ENCODE peak calls at places on chromosome 1, in ten cellular contexts. B is aorta; S is trophoblast cell; O is CD8-positive, alpha-beta memory T cell; M is transverse colon; A is A549; R is ovary; W is IMR-90; Y is heart left ventricle; J is breast epithelium. I is an unnamed sample.

GRCh38 chr1:167670563-167670962 is 40.5 kb downstream of the RCSD1 start:
- DNase-seq in M (no peak), S (no peak), R (no peak), J (no peak), Y (no peak), O (no peak), W (no peak), A (no peak), B (no peak), I (no peak)

GRCh38 chr1:151156515-151156819 is at the start of gene TNFAIP8L2:
- DNase-seq in B (peak; percentile 76), A (no peak), W (no peak), J (no peak), S (no peak), R (no peak), M (peak; percentile 74), Y (peak; percentile 52), O (peak; percentile 78), I (no peak)

GRCh38 chr1:84653130-84653680 is 37.1 kb downstream of the SSX2IP start:
- DNase-seq in A (no peak), R (no peak), B (no peak), M (no peak), W (peak; percentile 59), S (peak; percentile 86), J (no peak), Y (no peak), O (no peak), I (no peak)

GRCh38 chr1:180213401-180214177 is 16.5 kb upstream of the LHX4 start:
- DNase-seq in M (peak; percentile 41), B (no peak), W (no peak), R (no peak), S (peak; percentile 38), A (peak; percentile 19), O (peak; percentile 62), Y (no peak), J (no peak), I (no peak)

GRCh38 chr1:18939398-18940302 is 16.8 kb downstream of the IFFO2 start:
- DNase-seq in W (peak; percentile 73), A (no peak), O (no peak), S (peak; percentile 72), J (no peak), B (no peak), Y (no peak), R (no peak), M (no peak), I (no peak)

GRCh38 chr1:185565314-185565713 is 168.9 kb upstream of the HMCN1 start:
- DNase-seq in R (no peak), Y (peak; percentile 32), O (no peak), S (peak; percentile 89), J (peak; percentile 19), W (peak; percentile 70), M (no peak), B (no peak), A (peak; percentile 49), I (no peak)

GRCh38 chr1:46183119-46183842 is 7.0 kb upstream of the P3R3URF start:
- DNase-seq in J (peak; percentile 75), M (peak; percentile 89), Y (peak; percentile 73), R (peak; percentile 54), W (peak; percentile 95), A (peak; percentile 83), S (peak; percentile 69), B (peak; percentile 92), O (no peak), I (peak; percentile 99)

GRCh38 chr1:102550729-102551384 is 554.1 kb upstream of the OLFM3 start:
- DNase-seq in R (no peak), S (peak; percentile 6), B (no peak), J (no peak), O (no peak), A (peak; percentile 22), M (no peak), W (peak; percentile 9), Y (no peak), I (no peak)

GRCh38 chr1:6500446-6501406 is 9.3 kb upstream of the PLEKHG5 start:
- DNase-seq in R (no peak), J (no peak), A (no peak), M (no peak), O (no peak), Y (no peak), B (no peak), W (no peak), S (no peak), I (no peak)

GRCh38 chr1:28510350-28511223 is 4.7 kb downstream of the RCC1 start:
- DNase-seq in O (no peak), M (no peak), J (no peak), W (peak; percentile 52), S (no peak), R (no peak), Y (no peak), A (peak; percentile 40), B (peak; percentile 34), I (peak; percentile 80)

GRCh38 chr1:234262754-234263105 is 110.5 kb upstream of the COA6 start:
- DNase-seq in B (no peak), S (no peak), Y (no peak), A (no peak), O (no peak), J (no peak), M (no peak), R (no peak), W (peak; percentile 19), I (no peak)

GRCh38 chr1:206420471-206420870 is 49.8 kb upstream of the IKBKE start:
- DNase-seq in O (no peak), J (no peak), B (no peak), W (peak; percentile 4), S (no peak), A (no peak), R (no peak), M (no peak), Y (no peak), I (no peak)

DNA sequence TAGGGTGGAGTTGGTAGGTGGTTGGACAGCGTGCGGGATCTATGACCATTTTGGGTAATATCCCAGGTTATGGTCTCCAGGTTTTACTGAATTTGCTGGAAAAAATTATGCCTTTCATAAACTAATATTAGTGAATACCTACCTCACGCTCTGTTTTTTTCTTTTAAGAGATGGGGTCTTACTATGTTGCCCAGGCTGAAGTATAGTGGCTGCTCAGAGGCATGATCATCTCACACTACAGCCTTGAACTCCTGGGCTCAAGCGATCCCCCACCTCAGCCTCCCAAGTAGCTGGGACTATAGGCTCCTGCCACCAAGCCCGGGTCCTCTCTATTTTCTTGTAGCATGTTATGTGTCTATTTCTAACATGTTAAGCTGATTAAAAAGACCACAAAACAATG is 100.2 kb downstream of the RHOU start:
- DNase-seq in A (no peak), Y (no peak), O (no peak), R (no peak), B (no peak), S (no peak), W (no peak), M (no peak), J (no peak), I (no peak)
- H3K4me1 ChIP-seq in A (peaks cover 59% of the 10 kb centered on the region), Y (peaks cover 8% of the 10 kb centered on the region), O (no peaks in the 10 kb centered on the region), R (peaks cover 9% of the 10 kb centered on the region), B (no peaks in the 10 kb centered on the region), S (peaks cover 38% of the 10 kb centered on the region), W (peaks cover 20% of the 10 kb centered on the region), M (peaks cover 49% of the 10 kb centered on the region), J (peaks cover 4% of the 10 kb centered on the region), I (peaks cover 64% of the 10 kb centered on the region)

GRCh38 chr1:42618866-42619265 is 39.4 kb upstream of the PPIH start:
- DNase-seq in W (peak; percentile 4), M (no peak), A (no peak), Y (no peak), R (no peak), S (no peak), J (no peak), O (no peak), B (no peak), I (no peak)

GRCh38 chr1:42620307-42620706 is 37.9 kb upstream of the PPIH start:
- DNase-seq in S (no peak), R (no peak), Y (no peak), W (no peak), M (no peak), B (no peak), A (no peak), O (no peak), J (no peak), I (no peak)
- H3K4me1 ChIP-seq in S (no peaks in the 10 kb centered on the region), R (no peaks in the 10 kb centered on the region), Y (no peaks in the 10 kb centered on the region), W (no peaks in the 10 kb centered on the region), M (no peaks in the 10 kb centered on the region), B (no peaks in the 10 kb centered on the region), A (no peaks in the 10 kb centered on the region), O (no peaks in the 10 kb centered on the region), J (no peaks in the 10 kb centered on the region), I (no peaks in the 10 kb centered on the region)

DNA sequence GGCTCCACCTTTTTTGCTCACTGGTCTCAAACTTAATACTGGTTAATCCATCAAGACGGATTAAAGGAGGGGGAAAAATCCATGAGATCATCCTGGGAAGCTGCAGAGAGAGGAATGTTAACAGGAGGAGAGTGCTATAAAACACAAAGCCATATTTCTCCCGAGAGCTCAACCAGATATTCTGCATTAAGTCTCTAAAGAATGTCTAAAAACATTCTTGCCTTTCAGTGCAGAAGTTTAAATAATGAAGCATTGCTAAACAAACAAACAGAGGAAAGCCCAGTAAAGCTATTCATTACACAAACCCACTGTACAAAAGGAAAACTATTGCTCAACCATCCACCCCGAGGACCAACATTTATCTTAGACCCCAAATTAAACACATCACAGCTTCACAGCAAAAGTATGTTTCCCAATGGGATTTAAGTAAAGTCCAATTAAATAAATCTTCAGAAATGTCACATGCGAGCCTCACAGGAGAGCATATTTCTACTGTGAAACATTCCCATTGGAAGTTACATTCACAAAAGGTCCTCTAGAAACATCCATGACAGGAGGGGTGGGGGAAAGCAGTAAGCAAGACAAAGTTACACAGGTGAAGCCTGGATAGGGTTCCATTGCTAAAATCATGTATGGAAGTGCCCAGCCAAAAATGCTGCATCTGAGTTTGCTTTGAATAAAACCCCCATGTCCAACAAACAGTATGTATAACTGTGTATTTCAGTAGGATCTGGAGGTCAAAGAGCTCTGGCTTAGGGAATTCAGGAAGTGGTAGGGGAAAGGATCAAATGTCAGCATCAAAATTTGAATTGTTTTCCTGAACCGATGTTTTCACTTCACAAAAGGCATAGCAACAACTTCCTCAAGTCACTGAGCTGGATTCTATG is 23.3 kb downstream of the DUSP10 start:
- DNase-seq in O (no peak), W (peak; percentile 94), A (peak; percentile 67), R (no peak), B (no peak), M (no peak), Y (no peak), J (no peak), S (no peak), I (no peak)
- H3K4me1 ChIP-seq in O (peaks cover 10% of the 10 kb centered on the region), W (peaks cover 64% of the 10 kb centered on the region), A (peaks cover 57% of the 10 kb centered on the region), R (peaks cover 7% of the 10 kb centered on the region), B (peaks cover 7% of the 10 kb centered on the region), M (peaks cover 71% of the 10 kb centered on the region), Y (no peaks in the 10 kb centered on the region), J (no peaks in the 10 kb centered on the region), S (peaks cover 31% of the 10 kb centered on the region), I (no peaks in the 10 kb centered on the region)

GRCh38 chr1:106910798-106911197 is 145.7 kb upstream of the PRMT6 start:
- DNase-seq in A (no peak), M (no peak), B (no peak), W (no peak), J (no peak), R (no peak), S (peak; percentile 3), Y (no peak), O (no peak), I (no peak)

GRCh38 chr1:106912146-106912545 is 144.3 kb upstream of the PRMT6 start:
- DNase-seq in O (no peak), J (no peak), W (no peak), M (no peak), B (no peak), A (no peak), S (no peak), Y (no peak), R (no peak), I (no peak)

DNA sequence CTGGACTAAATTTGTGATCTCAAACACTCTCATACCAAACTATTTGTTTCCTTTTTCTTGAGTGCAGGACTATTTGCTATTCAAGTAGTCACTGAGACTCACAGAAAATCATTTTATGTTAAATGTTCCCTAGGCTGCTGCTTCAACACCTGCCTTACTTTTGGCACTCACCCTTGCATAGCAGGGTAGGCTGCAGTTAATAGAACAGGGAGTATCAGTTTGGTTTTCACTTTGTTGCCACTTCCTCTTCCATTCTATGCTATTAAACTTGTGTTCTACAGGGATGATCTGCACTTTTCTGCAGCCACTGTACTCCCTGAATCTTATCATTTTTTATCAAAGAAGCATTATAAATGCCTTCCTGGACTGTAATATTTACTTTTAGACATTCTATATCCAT is 148.7 kb upstream of the PRMT6 start:
- DNase-seq in J (no peak), R (no peak), S (no peak), O (no peak), M (no peak), B (no peak), A (no peak), Y (no peak), W (no peak), I (no peak)
- H3K4me1 ChIP-seq in J (no peaks in the 10 kb centered on the region), R (no peaks in the 10 kb centered on the region), S (no peaks in the 10 kb centered on the region), O (no peaks in the 10 kb centered on the region), M (no peaks in the 10 kb centered on the region), B (no peaks in the 10 kb centered on the region), A (no peaks in the 10 kb centered on the region), Y (no peaks in the 10 kb centered on the region), W (no peaks in the 10 kb centered on the region), I (no peaks in the 10 kb centered on the region)